ENCODE peak calls at places on chromosomes 6 and 20, in ten cellular contexts. R is left cardiac atrium; J is fibroblast of the aortic adventitia; I is NCI-H1105; T is lung; B is activated CD8-positive, alpha-beta memory T cell treated with anti-CD3 and anti-CD28 coated beads for 4 hours; A is activated CD4-positive, alpha-beta T cell treated with anti-CD3 and anti-CD28 coated beads for 1 hour; W is non-pigmented ciliary epithelial cell; X is MCF 10A; E is activated naive CD8-positive, alpha-beta T cell treated with anti-CD3 and anti-CD28 coated beads for 36 hours. K is an unnamed sample.

GRCh38 chr6:70834520-70834919 is 122.3 kb downstream of the B3GAT2 start:
- DNase-seq in J (peak; percentile 52), T (no peak), B (no peak), W (no peak), A (no peak), E (no peak), I (no peak), X (peak; percentile 8), R (no peak), K (peak; percentile 10)

GRCh38 chr20:39066464-39066863 is 104.3 kb downstream of the DHX35 start:
- DNase-seq in R (no peak), B (no peak), W (no peak), X (no peak), J (no peak), I (no peak), T (no peak), A (no peak), E (no peak), K (no peak)

GRCh38 chr20:19252670-19253120 is 40.3 kb downstream of the SLC24A3 start:
- DNase-seq in T (peak; percentile 64), E (no peak), B (no peak), A (no peak), I (no peak), J (no peak), R (no peak), W (no peak), X (peak; percentile 99), K (no peak)

GRCh38 chr6:106546322-106547052 is 82.8 kb downstream of the RTN4IP1 start:
- DNase-seq in X (peak; percentile 88), B (no peak), E (no peak), J (peak; percentile 90), R (no peak), T (no peak), A (no peak), W (no peak), I (no peak), K (peak; percentile 64)

GRCh38 chr20:50580016-50580747 is 70.0 kb downstream of the PTPN1 start:
- DNase-seq in W (no peak), A (no peak), J (peak; percentile 59), T (peak; percentile 59), B (peak; percentile 13), X (peak; percentile 58), E (peak; percentile 42), R (peak; percentile 74), I (no peak), K (peak; percentile 53)

GRCh38 chr6:35082733-35083403 is 58.3 kb downstream of the TCP11 start:
- DNase-seq in B (no peak), T (no peak), X (no peak), E (no peak), A (no peak), W (no peak), I (no peak), J (no peak), R (no peak), K (no peak)

GRCh38 chr6:167331565-167331964 is 6.7 kb downstream of the TTLL2 start:
- DNase-seq in E (no peak), R (no peak), X (no peak), J (no peak), A (no peak), T (peak; percentile 67), I (no peak), B (no peak), W (no peak), K (no peak)

GRCh38 chr6:163668061-163668426 is 253.5 kb downstream of the QKI start:
- DNase-seq in X (no peak), B (no peak), W (no peak), A (no peak), I (no peak), R (no peak), J (no peak), E (no peak), T (no peak), K (no peak)